ENCODE peak calls at places on chromosomes 16 and 17, in seven cellular contexts. F is stimulated activated naive CD8-positive, alpha-beta T cell treated with anti-CD3 and anti-CD28 coated beads, Interleukin-15, Interleukin-2, amounts not matched to agents 100 U/mL and 50 U/mL, for 24 hours; S is activated effector memory CD4-positive, alpha-beta T cell treated with Interleukin-2 at 50 U/mL for 16 hours; K is GM23338; D is T-helper 2 cell; R is KG1; L is activated CD4-positive, CD25-positive, alpha-beta regulatory T cell. C is an unnamed sample.

GRCh38 chr17:64448665-64449512 is at the start of gene MILR1:
- DNase-seq in F (no peak), S (no peak), K (no peak), D (no peak), R (peak; percentile 73), L (no peak), C (no peak)

GRCh38 chr17:76812248-76812647 is 56.0 kb upstream of the MGAT5B start:
- DNase-seq in F (no peak), S (no peak), K (no peak), D (no peak), R (no peak), L (no peak), C (no peak)

GRCh38 chr16:67393111-67393789 is at the start of gene TPPP3:
- DNase-seq in F (peak; percentile 68), S (no peak), K (peak; percentile 83), D (no peak), R (no peak), L (no peak), C (peak; percentile 96)

GRCh38 chr17:36731806-36732205 is 130.4 kb downstream of the MRM1 start:
- DNase-seq in F (no peak), S (no peak), K (peak; percentile 91), D (no peak), R (no peak), L (no peak), C (no peak)

GRCh38 chr17:66625321-66625767 is 209.6 kb upstream of the CACNG5 start:
- DNase-seq in F (no peak), S (no peak), K (peak; percentile 62), D (no peak), R (no peak), L (no peak), C (no peak)

GRCh38 chr16:12358898-12359297 is 382.4 kb downstream of the SNX29 start:
- DNase-seq in F (no peak), S (no peak), K (no peak), D (no peak), R (no peak), L (no peak), C (no peak)

GRCh38 chr16:29736112-29736511 is 9.7 kb downstream of the C16orf54 start:
- DNase-seq in F (no peak), S (no peak), K (no peak), D (no peak), R (no peak), L (no peak), C (no peak)

GRCh38 chr16:86022381-86022960 is 123.5 kb downstream of the IRF8 start:
- DNase-seq in F (no peak), S (no peak), K (no peak), D (no peak), R (no peak), L (no peak), C (no peak)

GRCh38 chr17:72158895-72159885 is 38.4 kb downstream of the SOX9 start:
- DNase-seq in F (no peak), S (no peak), K (no peak), D (no peak), R (no peak), L (no peak), C (no peak)

GRCh38 chr17:80497726-80498241 is 21.4 kb upstream of the NPTX1 start:
- DNase-seq in F (no peak), S (no peak), K (no peak), D (no peak), R (no peak), L (no peak), C (no peak)

GRCh38 chr16:86505185-86505898 is 5.0 kb upstream of the FOXF1 start:
- DNase-seq in F (no peak), S (no peak), K (peak; percentile 67), D (no peak), R (no peak), L (no peak), C (no peak)

GRCh38 chr17:76142044-76143041 is 1.3 kb upstream of the FOXJ1 start:
- DNase-seq in F (no peak), S (no peak), K (peak; percentile 40), D (no peak), R (no peak), L (no peak), C (no peak)

GRCh38 chr17:49822829-49823228 is 25.0 kb downstream of the TAC4 start:
- DNase-seq in F (no peak), S (no peak), K (no peak), D (no peak), R (no peak), L (no peak), C (no peak)

GRCh38 chr17:82230627-82231311 is 1.9 kb downstream of the SLC16A3 start:
- DNase-seq in F (peak; percentile 84), S (peak; percentile 37), K (peak; percentile 85), D (peak; percentile 43), R (no peak), L (no peak), C (no peak)

GRCh38 chr17:63519972-63520882 is 2.9 kb upstream of the KCNH6 start:
- DNase-seq in F (no peak), S (no peak), K (peak; percentile 19), D (no peak), R (no peak), L (no peak), C (no peak)

GRCh38 chr17:71361691-71362450 is 758.9 kb upstream of the SOX9 start:
- DNase-seq in F (no peak), S (no peak), K (no peak), D (no peak), R (no peak), L (no peak), C (no peak)

GRCh38 chr17:9878791-9879525 is 26.1 kb downstream of the RCVRN start:
- DNase-seq in F (no peak), S (no peak), K (no peak), D (no peak), R (no peak), L (no peak), C (no peak)

GRCh38 chr17:44376124-44376523 is 12.5 kb upstream of the FAM171A2 start:
- DNase-seq in F (peak; percentile 52), S (no peak), K (peak; percentile 86), D (no peak), R (no peak), L (no peak), C (peak; percentile 82)

GRCh38 chr17:78988152-78988551 is 8.4 kb upstream of the LGALS3BP start:
- DNase-seq in F (no peak), S (no peak), K (no peak), D (no peak), R (no peak), L (no peak), C (no peak)

GRCh38 chr16:8194795-8195194 is 395.5 kb downstream of the TMEM114 start:
- DNase-seq in F (no peak), S (no peak), K (peak; percentile 42), D (no peak), R (no peak), L (no peak), C (no peak)

GRCh38 chr17:78381601-78382168 is 3.2 kb downstream of the PGS1 start:
- DNase-seq in F (no peak), S (peak; percentile 37), K (peak; percentile 55), D (peak; percentile 33), R (peak; percentile 80), L (peak; percentile 33), C (no peak)

GRCh38 chr16:81516478-81517149 is 72.0 kb downstream of the CMIP start:
- DNase-seq in F (no peak), S (no peak), K (no peak), D (no peak), R (no peak), L (no peak), C (no peak)

GRCh38 chr17:78493455-78494188 is 83.6 kb downstream of the DNAH17 start:
- DNase-seq in F (no peak), S (no peak), K (no peak), D (no peak), R (no peak), L (no peak), C (no peak)

GRCh38 chr17:66910651-66911285 is 53.7 kb upstream of the CACNG4 start:
- DNase-seq in F (no peak), S (no peak), K (no peak), D (no peak), R (no peak), L (no peak), C (no peak)

GRCh38 chr16:10895053-10895946 is 18.3 kb downstream of the CIITA start:
- DNase-seq in F (peak; percentile 61), S (peak; percentile 8), K (peak; percentile 89), D (no peak), R (no peak), L (no peak), C (no peak)

GRCh38 chr17:3665834-3666233 is 2.5 kb downstream of the TAX1BP3 start:
- DNase-seq in F (no peak), S (no peak), K (no peak), D (no peak), R (no peak), L (no peak), C (no peak)

GRCh38 chr17:30000001-30000754 is 58.7 kb downstream of the EFCAB5 start:
- DNase-seq in F (no peak), S (no peak), K (no peak), D (no peak), R (no peak), L (no peak), C (no peak)

GRCh38 chr17:15740570-15741120 is 8.6 kb downstream of the TBC1D26 start:
- DNase-seq in F (no peak), S (no peak), K (no peak), D (no peak), R (no peak), L (no peak), C (no peak)

GRCh38 chr16:3520398-3520797 is 19.6 kb downstream of the CLUAP1 start:
- DNase-seq in F (no peak), S (no peak), K (no peak), D (no peak), R (no peak), L (no peak), C (no peak)

GRCh38 chr16:22428654-22429053 is 54.2 kb upstream of the CDR2 start:
- DNase-seq in F (no peak), S (no peak), K (no peak), D (no peak), R (no peak), L (no peak), C (no peak)

GRCh38 chr17:51298508-51299371 is 38.4 kb downstream of the UTP18 start:
- DNase-seq in F (no peak), S (no peak), K (peak; percentile 83), D (no peak), R (no peak), L (no peak), C (no peak)